ENCODE peak calls at places on chromosomes 3 and 15, in six cellular contexts. G is mesenchymal stem cell, E is mesendoderm, I is neuronal stem cell, C is H1, H is trophoblast cell. T is an unnamed sample.

GRCh38 chr3:122606330-122606729 is 28.9 kb downstream of the PARP15 start:
- DNase-seq in G (no peak), E (no peak), I (no peak), C (no peak), H (no peak), T (no peak)

GRCh38 chr3:191141728-191142127 is 57.3 kb upstream of the OSTN start:
- DNase-seq in G (peak; percentile 76), E (no peak), I (no peak), C (no peak), H (no peak), T (peak; percentile 94)

GRCh38 chr3:179676081-179676480 is 23.2 kb downstream of the USP13 start:
- DNase-seq in G (no peak), E (no peak), I (no peak), C (no peak), H (no peak), T (no peak)

GRCh38 chr15:47246317-47246716 is 471.0 kb upstream of the SEMA6D start:
- DNase-seq in G (no peak), E (no peak), I (no peak), C (no peak), H (peak; percentile 95), T (peak; percentile 13)

GRCh38 chr3:38549957-38550840 is 54.1 kb downstream of the EXOG start:
- DNase-seq in G (no peak), E (no peak), I (no peak), C (no peak), H (no peak), T (no peak)

GRCh38 chr3:66423791-66424190 is 77.0 kb downstream of the LRIG1 start:
- DNase-seq in G (peak; percentile 85), E (no peak), I (no peak), C (no peak), H (no peak), T (peak; percentile 96)

GRCh38 chr15:60179786-60180391 is 175.8 kb downstream of the FOXB1 start:
- DNase-seq in G (peak; percentile 49), E (peak; percentile 49), I (peak; percentile 17), C (no peak), H (peak; percentile 74), T (peak; percentile 61)

GRCh38 chr15:38541046-38541445 is 23.6 kb downstream of the RASGRP1 start:
- DNase-seq in G (no peak), E (no peak), I (no peak), C (no peak), H (no peak), T (no peak)

GRCh38 chr15:54099010-54099409 is 120.8 kb downstream of the UNC13C start:
- DNase-seq in G (no peak), E (no peak), I (no peak), C (no peak), H (no peak), T (no peak)

GRCh38 chr3:152385761-152386160 is 117.0 kb downstream of the MBNL1 start:
- DNase-seq in G (peak; percentile 75), E (peak; percentile 14), I (no peak), C (no peak), H (peak; percentile 53), T (peak; percentile 85)

GRCh38 chr3:24119321-24119751 is 174.2 kb downstream of the NR1D2 start:
- DNase-seq in G (peak; percentile 36), E (no peak), I (no peak), C (no peak), H (peak; percentile 48), T (peak; percentile 67)

GRCh38 chr3:71083726-71084131 is 499.8 kb downstream of the FOXP1 start:
- DNase-seq in G (no peak), E (no peak), I (no peak), C (no peak), H (no peak), T (no peak)

GRCh38 chr3:33428812-33429211 is 11.4 kb downstream of the UBP1 start:
- DNase-seq in G (no peak), E (no peak), I (no peak), C (no peak), H (no peak), T (no peak)

GRCh38 chr15:65805019-65805738 is 13.1 kb upstream of the DENND4A start:
- DNase-seq in G (peak; percentile 37), E (no peak), I (no peak), C (no peak), H (peak; percentile 94), T (no peak)

GRCh38 chr15:49731187-49731828 is 110.5 kb downstream of the DTWD1 start:
- DNase-seq in G (peak; percentile 38), E (peak; percentile 45), I (no peak), C (no peak), H (peak; percentile 1), T (no peak)

GRCh38 chr15:98826658-98827057 is 178.3 kb downstream of the IGF1R start:
- DNase-seq in G (no peak), E (no peak), I (no peak), C (no peak), H (no peak), T (no peak)

GRCh38 chr3:156694536-156694935 is 20.1 kb downstream of the TIPARP start:
- DNase-seq in G (peak; percentile 92), E (no peak), I (no peak), C (no peak), H (no peak), T (peak; percentile 76)

GRCh38 chr15:78740904-78741274 is 70.4 kb downstream of the ADAMTS7 start:
- DNase-seq in G (no peak), E (no peak), I (no peak), C (no peak), H (no peak), T (no peak)

GRCh38 chr15:70387993-70388392 is 290.3 kb upstream of the TLE3 start:
- DNase-seq in G (no peak), E (no peak), I (no peak), C (no peak), H (no peak), T (no peak)

GRCh38 chr3:186502942-186503712 is 41.1 kb downstream of the CRYGS start:
- DNase-seq in G (no peak), E (no peak), I (no peak), C (no peak), H (no peak), T (no peak)

GRCh38 chr3:177905895-177906511 is 630.2 kb upstream of the KCNMB2 start:
- DNase-seq in G (peak; percentile 64), E (peak; percentile 77), I (no peak), C (no peak), H (peak; percentile 72), T (peak; percentile 83)

GRCh38 chr3:9340450-9341009 is 22.3 kb upstream of the THUMPD3 start:
- DNase-seq in G (peak; percentile 91), E (no peak), I (no peak), C (no peak), H (peak; percentile 57), T (peak; percentile 93)

GRCh38 chr3:193134895-193135294 is 106.1 kb upstream of the PLAAT1 start:
- DNase-seq in G (peak; percentile 31), E (no peak), I (no peak), C (no peak), H (peak; percentile 52), T (peak; percentile 53)

GRCh38 chr15:101136381-101137268 is 115.2 kb downstream of the CHSY1 start:
- DNase-seq in G (no peak), E (no peak), I (no peak), C (no peak), H (no peak), T (no peak)

GRCh38 chr3:11592460-11593298 is 51.0 kb downstream of the VGLL4 start:
- DNase-seq in G (peak; percentile 67), E (no peak), I (no peak), C (no peak), H (no peak), T (peak; percentile 68)

GRCh38 chr3:130699765-130700164 is 46.9 kb downstream of the PIK3R4 start:
- DNase-seq in G (peak; percentile 22), E (peak; percentile 49), I (no peak), C (no peak), H (peak; percentile 49), T (peak; percentile 9)

GRCh38 chr3:95354494-95354893 is 1291.6 kb downstream of the NSUN3 start:
- DNase-seq in G (no peak), E (peak; percentile 6), I (no peak), C (no peak), H (no peak), T (no peak)

GRCh38 chr3:110886514-110886913 is 185.1 kb upstream of the NECTIN3 start:
- DNase-seq in G (no peak), E (no peak), I (peak; percentile 76), C (no peak), H (no peak), T (no peak)

GRCh38 chr3:61278713-61279112 is 27.5 kb upstream of the FHIT start:
- DNase-seq in G (no peak), E (no peak), I (no peak), C (no peak), H (no peak), T (no peak)

GRCh38 chr3:155560594-155560993 is 184.3 kb downstream of the PLCH1 start:
- DNase-seq in G (no peak), E (peak; percentile 93), I (peak; percentile 1), C (peak; percentile 36), H (peak; percentile 38), T (no peak)

GRCh38 chr15:69118089-69118488 is 42.3 kb upstream of the GLCE start:
- DNase-seq in G (no peak), E (no peak), I (no peak), C (no peak), H (peak; percentile 78), T (no peak)
- H3K4me3 ChIP-seq in G (no peak overlapping the region), E (no peak overlapping the region), I (no peak overlapping the region), C (no peak overlapping the region), H (no peak overlapping the region), T (no peak overlapping the region)

GRCh38 chr3:129365779-129366178 is 62.7 kb downstream of the EFCAB12 start:
- DNase-seq in G (no peak), E (no peak), I (no peak), C (no peak), H (no peak), T (no peak)

GRCh38 chr3:129366312-129366831 is 62.1 kb downstream of the EFCAB12 start:
- DNase-seq in G (no peak), E (no peak), I (no peak), C (no peak), H (peak; percentile 11), T (no peak)

GRCh38 chr3:129371041-129371826 is 57.2 kb downstream of the EFCAB12 start:
- DNase-seq in G (no peak), E (no peak), I (no peak), C (no peak), H (no peak), T (no peak)

GRCh38 chr3:129370248-129370964 is 58.0 kb downstream of the EFCAB12 start:
- DNase-seq in G (no peak), E (no peak), I (no peak), C (no peak), H (no peak), T (no peak)

GRCh38 chr3:129369711-129370110 is 58.7 kb downstream of the EFCAB12 start:
- DNase-seq in G (no peak), E (no peak), I (no peak), C (no peak), H (no peak), T (no peak)
- H4K8ac ChIP-seq in G (no peak overlapping the region), E (no peak overlapping the region), I (peak overlapping the region; percentile 43), C (no peak overlapping the region), H (no peak overlapping the region), T (no peak overlapping the region)

GRCh38 chr3:100270218-100270588 is 9.4 kb downstream of the TBC1D23 start:
- DNase-seq in G (no peak), E (no peak), I (no peak), C (no peak), H (no peak), T (no peak)
- H3K4me3 ChIP-seq in G (no peak overlapping the region), E (no peak overlapping the region), I (no peak overlapping the region), C (no peak overlapping the region), H (no peak overlapping the region), T (peak overlapping the region; percentile 8)

GRCh38 chr3:35800960-35801459 is 161.7 kb downstream of the ARPP21 start:
- DNase-seq in G (no peak), E (no peak), I (no peak), C (no peak), H (no peak), T (no peak)
- H4K8ac ChIP-seq in G (no peak overlapping the region), E (no peak overlapping the region), I (no peak overlapping the region), C (no peak overlapping the region), H (no peak overlapping the region), T (no peak overlapping the region)